ENCODE peak calls at places on chromosomes 16 and 17, in eight cellular contexts. One of them, this sample, is unnamed. For H3K4me1, the result is how much of the 10 kb centered on the place peaks cover.

GRCh38 chr16:56286819-56287218 is 95.5 kb downstream of the GNAO1 start:
- DNase-seq in breast epithelium: no peak
- DNase-seq in astrocyte: no peak
- DNase-seq in effector memory CD4-positive, alpha-beta T cell: no peak
- DNase-seq in spleen: no peak
- DNase-seq in mammary epithelial cell: no peak
- DNase-seq in iPS DF 6.9: no peak
- DNase-seq in transverse colon: no peak
- DNase-seq in this sample: no peak

GRCh38 chr17:73453090-73453489 is 141.3 kb upstream of the CDC42EP4 start:
- DNase-seq in breast epithelium: no peak
- DNase-seq in astrocyte: no peak
- DNase-seq in effector memory CD4-positive, alpha-beta T cell: no peak
- DNase-seq in spleen: no peak
- DNase-seq in mammary epithelial cell: no peak
- DNase-seq in iPS DF 6.9: no peak
- DNase-seq in transverse colon: no peak
- DNase-seq in this sample: no peak

GRCh38 chr17:82031885-82032627 is 578 bp downstream of the RAC3 start:
- DNase-seq in breast epithelium: no peak
- DNase-seq in astrocyte: no peak
- DNase-seq in effector memory CD4-positive, alpha-beta T cell: peak
- DNase-seq in spleen: no peak
- DNase-seq in mammary epithelial cell: no peak
- DNase-seq in iPS DF 6.9: no peak
- DNase-seq in transverse colon: peak
- DNase-seq in this sample: no peak

GRCh38 chr17:40326014-40326831 is 17.2 kb downstream of the RARA start:
- DNase-seq in breast epithelium: no peak
- DNase-seq in astrocyte: no peak
- DNase-seq in effector memory CD4-positive, alpha-beta T cell: peak
- DNase-seq in spleen: peak
- DNase-seq in mammary epithelial cell: no peak
- DNase-seq in iPS DF 6.9: no peak
- DNase-seq in transverse colon: peak
- DNase-seq in this sample: no peak

GRCh38 chr16:87372305-87372704 is 11.3 kb downstream of the FBXO31 start:
- DNase-seq in breast epithelium: no peak
- DNase-seq in astrocyte: no peak
- DNase-seq in effector memory CD4-positive, alpha-beta T cell: no peak
- DNase-seq in spleen: peak
- DNase-seq in mammary epithelial cell: no peak
- DNase-seq in iPS DF 6.9: no peak
- DNase-seq in transverse colon: no peak
- DNase-seq in this sample: no peak

GRCh38 chr17:70855401-70856054 is 686.2 kb downstream of the KCNJ2 start:
- DNase-seq in breast epithelium: no peak
- DNase-seq in astrocyte: peak
- DNase-seq in effector memory CD4-positive, alpha-beta T cell: no peak
- DNase-seq in spleen: no peak
- DNase-seq in mammary epithelial cell: no peak
- DNase-seq in iPS DF 6.9: no peak
- DNase-seq in transverse colon: no peak
- DNase-seq in this sample: no peak

GRCh38 chr17:49951362-49952080 is 17.5 kb upstream of the DLX4 start:
- DNase-seq in breast epithelium: no peak
- DNase-seq in astrocyte: no peak
- DNase-seq in effector memory CD4-positive, alpha-beta T cell: no peak
- DNase-seq in spleen: no peak
- DNase-seq in mammary epithelial cell: no peak
- DNase-seq in iPS DF 6.9: no peak
- DNase-seq in transverse colon: no peak
- DNase-seq in this sample: no peak

GRCh38 chr17:12342609-12343248 is 322.1 kb downstream of the MAP2K4 start:
- DNase-seq in breast epithelium: no peak
- DNase-seq in astrocyte: no peak
- DNase-seq in effector memory CD4-positive, alpha-beta T cell: no peak
- DNase-seq in spleen: no peak
- DNase-seq in mammary epithelial cell: no peak
- DNase-seq in iPS DF 6.9: peak
- DNase-seq in transverse colon: peak
- DNase-seq in this sample: no peak

GRCh38 chr16:31879937-31880321 is 6.3 kb downstream of the ZNF267 start:
- DNase-seq in breast epithelium: no peak
- DNase-seq in astrocyte: no peak
- DNase-seq in effector memory CD4-positive, alpha-beta T cell: no peak
- DNase-seq in spleen: no peak
- DNase-seq in mammary epithelial cell: no peak
- DNase-seq in iPS DF 6.9: no peak
- DNase-seq in transverse colon: no peak
- DNase-seq in this sample: no peak
- H3K4me1 ChIP-seq in breast epithelium: under half
- H3K4me1 ChIP-seq in astrocyte: under half
- H3K4me1 ChIP-seq in effector memory CD4-positive, alpha-beta T cell: under half
- H3K4me1 ChIP-seq in spleen: under half
- H3K4me1 ChIP-seq in mammary epithelial cell: half or more
- H3K4me1 ChIP-seq in iPS DF 6.9: under half
- H3K4me1 ChIP-seq in transverse colon: under half
- H3K4me1 ChIP-seq in this sample: under half

GRCh38 chr16:27476240-27476639 is 73.5 kb downstream of the GTF3C1 start:
- DNase-seq in breast epithelium: no peak
- DNase-seq in astrocyte: no peak
- DNase-seq in effector memory CD4-positive, alpha-beta T cell: no peak
- DNase-seq in spleen: no peak
- DNase-seq in mammary epithelial cell: no peak
- DNase-seq in iPS DF 6.9: no peak
- DNase-seq in transverse colon: no peak
- DNase-seq in this sample: no peak
- H3K27ac ChIP-seq in breast epithelium: no peak
- H3K27ac ChIP-seq in astrocyte: peak
- H3K27ac ChIP-seq in effector memory CD4-positive, alpha-beta T cell: no peak
- H3K27ac ChIP-seq in spleen: no peak
- H3K27ac ChIP-seq in mammary epithelial cell: no peak
- H3K27ac ChIP-seq in iPS DF 6.9: no peak
- H3K27ac ChIP-seq in transverse colon: no peak
- H3K27ac ChIP-seq in this sample: peak

GRCh38 chr16:78745491-78746019 is 646.1 kb downstream of the WWOX start:
- DNase-seq in breast epithelium: no peak
- DNase-seq in astrocyte: no peak
- DNase-seq in effector memory CD4-positive, alpha-beta T cell: no peak
- DNase-seq in spleen: no peak
- DNase-seq in mammary epithelial cell: no peak
- DNase-seq in iPS DF 6.9: no peak
- DNase-seq in transverse colon: peak
- DNase-seq in this sample: no peak

GRCh38 chr16:78749745-78750268 is 650.4 kb downstream of the WWOX start:
- DNase-seq in breast epithelium: no peak
- DNase-seq in astrocyte: no peak
- DNase-seq in effector memory CD4-positive, alpha-beta T cell: no peak
- DNase-seq in spleen: no peak
- DNase-seq in mammary epithelial cell: no peak
- DNase-seq in iPS DF 6.9: no peak
- DNase-seq in transverse colon: no peak
- DNase-seq in this sample: no peak

GRCh38 chr16:78746718-78747117 is 647.3 kb downstream of the WWOX start:
- DNase-seq in breast epithelium: no peak
- DNase-seq in astrocyte: no peak
- DNase-seq in effector memory CD4-positive, alpha-beta T cell: no peak
- DNase-seq in spleen: no peak
- DNase-seq in mammary epithelial cell: no peak
- DNase-seq in iPS DF 6.9: no peak
- DNase-seq in transverse colon: no peak
- DNase-seq in this sample: no peak

GRCh38 chr16:78750611-78751010 is 651.2 kb downstream of the WWOX start:
- DNase-seq in breast epithelium: no peak
- DNase-seq in astrocyte: no peak
- DNase-seq in effector memory CD4-positive, alpha-beta T cell: no peak
- DNase-seq in spleen: no peak
- DNase-seq in mammary epithelial cell: no peak
- DNase-seq in iPS DF 6.9: no peak
- DNase-seq in transverse colon: no peak
- DNase-seq in this sample: no peak

GRCh38 chr16:78748471-78748929 is 649.0 kb downstream of the WWOX start:
- DNase-seq in breast epithelium: no peak
- DNase-seq in astrocyte: no peak
- DNase-seq in effector memory CD4-positive, alpha-beta T cell: no peak
- DNase-seq in spleen: no peak
- DNase-seq in mammary epithelial cell: no peak
- DNase-seq in iPS DF 6.9: no peak
- DNase-seq in transverse colon: no peak
- DNase-seq in this sample: no peak
- H3K4me3 ChIP-seq in breast epithelium: no peak
- H3K4me3 ChIP-seq in astrocyte: no peak
- H3K4me3 ChIP-seq in effector memory CD4-positive, alpha-beta T cell: no peak
- H3K4me3 ChIP-seq in spleen: no peak
- H3K4me3 ChIP-seq in mammary epithelial cell: no peak
- H3K4me3 ChIP-seq in iPS DF 6.9: no peak
- H3K4me3 ChIP-seq in transverse colon: no peak
- H3K4me3 ChIP-seq in this sample: no peak

DNA sequence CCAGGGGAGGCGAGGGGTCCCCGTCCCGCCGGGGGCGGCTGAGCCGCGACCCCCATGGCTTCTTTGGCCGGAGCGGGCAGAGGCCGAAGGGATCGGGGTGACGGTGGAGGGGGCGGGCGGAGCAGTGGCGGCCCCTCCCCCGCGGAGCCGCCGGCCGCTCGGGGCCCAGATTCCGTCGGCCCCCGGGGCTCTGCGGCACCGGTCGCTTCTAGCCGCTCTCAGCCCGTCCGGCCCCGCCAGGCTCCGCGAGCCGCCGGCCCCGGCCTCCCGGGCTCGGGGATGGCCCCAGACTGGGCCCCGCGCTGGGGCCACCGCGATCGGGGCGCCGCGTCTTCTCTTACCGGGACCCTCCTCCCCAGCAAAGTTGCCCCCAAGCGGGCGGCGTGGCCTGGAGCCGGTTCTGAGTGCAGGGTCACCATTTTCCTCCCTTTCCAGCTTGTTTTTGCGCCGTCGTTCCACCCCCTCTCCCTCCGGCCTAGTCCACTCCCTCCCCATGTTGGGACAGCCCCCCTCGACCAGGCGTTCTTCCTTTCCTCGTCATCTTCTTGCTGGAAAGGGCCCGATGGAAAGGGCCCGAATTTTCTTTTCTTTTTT is 768 bp downstream of the NFAT5 start:
- DNase-seq in breast epithelium: peak
- DNase-seq in astrocyte: peak
- DNase-seq in effector memory CD4-positive, alpha-beta T cell: no peak
- DNase-seq in spleen: peak
- DNase-seq in mammary epithelial cell: peak
- DNase-seq in iPS DF 6.9: no peak
- DNase-seq in transverse colon: peak
- DNase-seq in this sample: peak
- H3K4me1 ChIP-seq in breast epithelium: under half
- H3K4me1 ChIP-seq in astrocyte: under half
- H3K4me1 ChIP-seq in effector memory CD4-positive, alpha-beta T cell: under half
- H3K4me1 ChIP-seq in spleen: under half
- H3K4me1 ChIP-seq in mammary epithelial cell: under half
- H3K4me1 ChIP-seq in iPS DF 6.9: under half
- H3K4me1 ChIP-seq in transverse colon: under half
- H3K4me1 ChIP-seq in this sample: under half

GRCh38 chr17:59846391-59847165 is 46.2 kb downstream of the TUBD1 start:
- DNase-seq in breast epithelium: no peak
- DNase-seq in astrocyte: peak
- DNase-seq in effector memory CD4-positive, alpha-beta T cell: no peak
- DNase-seq in spleen: no peak
- DNase-seq in mammary epithelial cell: peak
- DNase-seq in iPS DF 6.9: no peak
- DNase-seq in transverse colon: peak
- DNase-seq in this sample: no peak

GRCh38 chr17:59845595-59846390 is 47.0 kb downstream of the TUBD1 start:
- DNase-seq in breast epithelium: peak
- DNase-seq in astrocyte: peak
- DNase-seq in effector memory CD4-positive, alpha-beta T cell: no peak
- DNase-seq in spleen: no peak
- DNase-seq in mammary epithelial cell: peak
- DNase-seq in iPS DF 6.9: no peak
- DNase-seq in transverse colon: peak
- DNase-seq in this sample: peak

GRCh38 chr17:59848385-59848668 is 44.4 kb downstream of the TUBD1 start:
- DNase-seq in breast epithelium: no peak
- DNase-seq in astrocyte: no peak
- DNase-seq in effector memory CD4-positive, alpha-beta T cell: no peak
- DNase-seq in spleen: no peak
- DNase-seq in mammary epithelial cell: no peak
- DNase-seq in iPS DF 6.9: no peak
- DNase-seq in transverse colon: no peak
- DNase-seq in this sample: no peak

GRCh38 chr17:59851431-59852375 is 41.0 kb downstream of the TUBD1 start:
- DNase-seq in breast epithelium: peak
- DNase-seq in astrocyte: peak
- DNase-seq in effector memory CD4-positive, alpha-beta T cell: no peak
- DNase-seq in spleen: no peak
- DNase-seq in mammary epithelial cell: peak
- DNase-seq in iPS DF 6.9: no peak
- DNase-seq in transverse colon: peak
- DNase-seq in this sample: peak

DNA sequence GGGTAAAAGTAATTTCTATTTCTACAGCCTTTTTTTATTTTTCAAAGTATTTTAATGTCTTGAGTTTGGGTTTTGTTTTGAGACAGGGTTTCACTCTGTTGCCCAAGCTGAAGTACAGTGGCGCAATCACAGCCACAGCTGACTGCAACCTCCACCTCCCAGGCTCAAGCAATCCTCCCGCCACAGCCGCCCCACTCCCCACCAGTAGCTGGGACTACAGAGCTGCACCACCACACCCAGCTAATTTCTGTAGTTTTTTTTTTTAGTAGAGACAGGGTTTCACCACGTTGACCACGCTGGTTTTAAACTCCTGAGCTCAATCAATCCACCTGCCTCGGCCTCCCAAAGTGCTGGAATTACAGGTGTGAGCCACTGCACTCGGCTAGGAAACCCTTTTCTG is 44.0 kb downstream of the TUBD1 start:
- DNase-seq in breast epithelium: no peak
- DNase-seq in astrocyte: no peak
- DNase-seq in effector memory CD4-positive, alpha-beta T cell: no peak
- DNase-seq in spleen: peak
- DNase-seq in mammary epithelial cell: peak
- DNase-seq in iPS DF 6.9: no peak
- DNase-seq in transverse colon: peak
- DNase-seq in this sample: peak
- H3K27ac ChIP-seq in breast epithelium: peak
- H3K27ac ChIP-seq in astrocyte: no peak
- H3K27ac ChIP-seq in effector memory CD4-positive, alpha-beta T cell: no peak
- H3K27ac ChIP-seq in spleen: peak
- H3K27ac ChIP-seq in mammary epithelial cell: no peak
- H3K27ac ChIP-seq in iPS DF 6.9: no peak
- H3K27ac ChIP-seq in transverse colon: peak
- H3K27ac ChIP-seq in this sample: peak